ENCODE peak calls at places on chromosomes 13 and 19, in five cellular contexts. R is neural progenitor cell, B is GM23338, U is MM.1S, D is PC-3. X is an unnamed sample.

GRCh38 chr19:30670562-30671513 is 298.7 kb downstream of the ZNF536 start:
- DNase-seq in R (no peak), B (no peak), U (no peak), D (no peak), X (no peak)

GRCh38 chr19:49042177-49042576 is 1.5 kb upstream of the CGB5 start:
- DNase-seq in R (no peak), B (no peak), U (no peak), D (peak; percentile 80), X (no peak)

GRCh38 chr13:96091164-96091931 is 1.4 kb downstream of the HS6ST3 start:
- DNase-seq in R (peak; percentile 59), B (peak; percentile 67), U (no peak), D (no peak), X (no peak)

GRCh38 chr19:39200066-39200817 is 3.5 kb downstream of the NCCRP1 start:
- DNase-seq in R (no peak), B (no peak), U (no peak), D (no peak), X (no peak)

GRCh38 chr19:31943305-31943704 is 402.1 kb upstream of the ZNF507 start:
- DNase-seq in R (peak; percentile 54), B (peak; percentile 59), U (no peak), D (no peak), X (no peak)

GRCh38 chr13:37418490-37418889 is 180.1 kb downstream of the POSTN start:
- DNase-seq in R (no peak), B (no peak), U (no peak), D (no peak), X (no peak)

GRCh38 chr13:75220238-75220542 is 261.8 kb downstream of the TBC1D4 start:
- DNase-seq in R (no peak), B (no peak), U (no peak), D (no peak), X (no peak)

GRCh38 chr13:44815507-44816074 is 173.7 kb downstream of the NUFIP1 start:
- DNase-seq in R (peak; percentile 41), B (peak; percentile 62), U (no peak), D (peak; percentile 91), X (no peak)

GRCh38 chr19:17211547-17212446 is 3.4 kb upstream of the USE1 start:
- DNase-seq in R (no peak), B (no peak), U (no peak), D (no peak), X (no peak)

GRCh38 chr13:63542704-63543215 is 2127.1 kb upstream of the PCDH20 start:
- DNase-seq in R (no peak), B (no peak), U (no peak), D (no peak), X (no peak)

GRCh38 chr13:110070511-110071120 is 236.3 kb downstream of the COL4A1 start:
- DNase-seq in R (no peak), B (no peak), U (no peak), D (peak; percentile 59), X (no peak)

GRCh38 chr13:114124486-114124885 is 7.9 kb downstream of the RASA3 start:
- DNase-seq in R (no peak), B (no peak), U (no peak), D (no peak), X (no peak)

GRCh38 chr13:45659536-45659935 is 42.6 kb upstream of the CBY2 start:
- DNase-seq in R (no peak), B (no peak), U (no peak), D (no peak), X (no peak)

GRCh38 chr19:41702208-41702651 is 6.2 kb upstream of the CEACAM5 start:
- DNase-seq in R (no peak), B (no peak), U (no peak), D (peak; percentile 51), X (no peak)

GRCh38 chr19:8163781-8164180 is 14.4 kb upstream of the FBN3 start:
- DNase-seq in R (no peak), B (no peak), U (no peak), D (peak; percentile 63), X (no peak)

GRCh38 chr13:106612688-106613087 is 44.8 kb upstream of the ARGLU1 start:
- DNase-seq in R (no peak), B (no peak), U (no peak), D (no peak), X (no peak)

GRCh38 chr19:10653732-10654609 is at the start of gene ILF3:
- DNase-seq in R (peak; percentile 100), B (peak; percentile 100), U (peak; percentile 100), D (peak; percentile 100), X (peak; percentile 100)

GRCh38 chr19:18221815-18222725 is 4.2 kb downstream of the PDE4C start:
- DNase-seq in R (no peak), B (no peak), U (no peak), D (no peak), X (no peak)

GRCh38 chr13:37131092-37131491 is 25.6 kb upstream of the CSNK1A1L start:
- DNase-seq in R (no peak), B (no peak), U (no peak), D (no peak), X (no peak)

GRCh38 chr13:39317284-39317683 is 279.0 kb downstream of the NHLRC3 start:
- DNase-seq in R (no peak), B (no peak), U (no peak), D (peak; percentile 47), X (no peak)

GRCh38 chr19:55069137-55069858 is 6.3 kb upstream of the RDH13 start:
- DNase-seq in R (peak; percentile 61), B (peak; percentile 81), U (peak; percentile 94), D (peak; percentile 89), X (no peak)

GRCh38 chr13:41848435-41849255 is 112.3 kb downstream of the VWA8 start:
- DNase-seq in R (no peak), B (no peak), U (no peak), D (no peak), X (no peak)

GRCh38 chr19:12943437-12944044 is 2.1 kb upstream of the RAD23A start:
- DNase-seq in R (no peak), B (no peak), U (no peak), D (no peak), X (no peak)

GRCh38 chr13:111283991-111284390 is 36.5 kb upstream of the TEX29 start:
- DNase-seq in R (no peak), B (no peak), U (no peak), D (no peak), X (no peak)

GRCh38 chr13:98459721-98460370 is 117.1 kb downstream of the STK24 start:
- DNase-seq in R (no peak), B (no peak), U (no peak), D (no peak), X (no peak)
- H3K27ac ChIP-seq in R (no peak overlapping the region), B (peak overlapping the region; percentile 9), U (no peak overlapping the region), D (no peak overlapping the region), X (no peak overlapping the region)

GRCh38 chr13:48586591-48587103 is 53.8 kb upstream of the RCBTB2 start:
- DNase-seq in R (no peak), B (no peak), U (no peak), D (no peak), X (no peak)
- TF ChIP-seq EZH2phosphoT487 in R (no peak), B (no peak), U (no peak), D (no peak), X (no peak)

GRCh38 chr13:33245505-33245904 is 40.0 kb downstream of the STARD13 start:
- DNase-seq in R (no peak), B (no peak), U (no peak), D (no peak), X (no peak)
- H3K27ac ChIP-seq in R (no peak overlapping the region), B (no peak overlapping the region), U (no peak overlapping the region), D (no peak overlapping the region), X (no peak overlapping the region)

GRCh38 chr13:74210693-74211393 is 76.6 kb upstream of the KLF12 start:
- DNase-seq in R (no peak), B (no peak), U (no peak), D (peak; percentile 61), X (no peak)
- TF ChIP-seq EZH2phosphoT487 in R (no peak), B (no peak), U (no peak), D (no peak), X (no peak)